ENCODE peak calls at places on chromosomes 12 and 14, in seven cellular contexts. M is mesenchymal stem cell; I is psoas muscle; R is small intestine; W is neural progenitor cell; P is CD8-positive, alpha-beta T cell; Y is right lobe of liver. B is an unnamed sample.

GRCh38 chr14:70714055-70714550 is 72.4 kb downstream of the TTC9 start:
- DNase-seq in M (peak; percentile 72), I (no peak), R (peak; percentile 51), W (peak; percentile 81), P (peak; percentile 29), Y (no peak), B (no peak)

GRCh38 chr12:62260733-62261683 is 804 bp downstream of the USP15 start:
- DNase-seq in M (peak; percentile 65), I (no peak), R (peak; percentile 66), W (peak; percentile 65), P (peak; percentile 35), Y (peak; percentile 56), B (peak; percentile 25)

GRCh38 chr12:63308701-63309100 is 157.7 kb upstream of the AVPR1A start:
- DNase-seq in M (no peak), I (no peak), R (no peak), W (no peak), P (no peak), Y (no peak), B (no peak)

GRCh38 chr12:29565727-29566126 is 68.2 kb upstream of the OVCH1 start:
- DNase-seq in M (no peak), I (no peak), R (no peak), W (no peak), P (no peak), Y (no peak), B (no peak)

GRCh38 chr12:110917467-110917866 is 2.9 kb downstream of the MYL2 start:
- DNase-seq in M (peak; percentile 20), I (no peak), R (no peak), W (no peak), P (no peak), Y (no peak), B (no peak)

GRCh38 chr14:34794217-34794616 is 79.8 kb upstream of the CFL2 start:
- DNase-seq in M (no peak), I (no peak), R (no peak), W (no peak), P (no peak), Y (no peak), B (no peak)

GRCh38 chr12:7787574-7788315 is 1.5 kb upstream of the NANOG start:
- DNase-seq in M (no peak), I (no peak), R (peak; percentile 54), W (peak; percentile 44), P (no peak), Y (no peak), B (no peak)

GRCh38 chr12:108980831-108981618 is 39.8 kb downstream of the SVOP start:
- DNase-seq in M (no peak), I (no peak), R (no peak), W (no peak), P (no peak), Y (no peak), B (no peak)

GRCh38 chr14:51677738-51678137 is 26.0 kb downstream of the FRMD6 start:
- DNase-seq in M (no peak), I (no peak), R (no peak), W (no peak), P (no peak), Y (no peak), B (no peak)

GRCh38 chr12:86551146-86551571 is 295.0 kb upstream of the MGAT4C start:
- DNase-seq in M (no peak), I (peak; percentile 72), R (no peak), W (no peak), P (no peak), Y (no peak), B (peak; percentile 26)

GRCh38 chr12:30613119-30613830 is 82.4 kb downstream of the IPO8 start:
- DNase-seq in M (peak; percentile 85), I (no peak), R (no peak), W (peak; percentile 40), P (no peak), Y (no peak), B (no peak)

GRCh38 chr12:104336115-104336514 is 32.6 kb downstream of the EID3 start:
- DNase-seq in M (no peak), I (no peak), R (no peak), W (no peak), P (no peak), Y (no peak), B (no peak)

GRCh38 chr12:106331594-106331993 is 26.0 kb upstream of the POLR3B start:
- DNase-seq in M (no peak), I (no peak), R (no peak), W (no peak), P (no peak), Y (no peak), B (no peak)

GRCh38 chr12:110079477-110080400 is 31.4 kb upstream of the C12orf76 start:
- DNase-seq in M (peak; percentile 93), I (peak; percentile 62), R (peak; percentile 48), W (no peak), P (peak; percentile 60), Y (no peak), B (no peak)

GRCh38 chr12:6372403-6373003 is 2.9 kb downstream of the SCNN1A start:
- DNase-seq in M (peak; percentile 87), I (peak; percentile 47), R (no peak), W (peak; percentile 35), P (no peak), Y (no peak), B (no peak)

GRCh38 chr12:31832740-31833540 is 104.1 kb upstream of the AMN1 start:
- DNase-seq in M (no peak), I (no peak), R (peak; percentile 18), W (no peak), P (peak; percentile 12), Y (no peak), B (no peak)

GRCh38 chr12:98058838-98059237 is 456.6 kb upstream of the TMPO start:
- DNase-seq in M (no peak), I (no peak), R (no peak), W (peak; percentile 52), P (no peak), Y (no peak), B (no peak)

GRCh38 chr12:95637471-95638155 is 86.3 kb upstream of the USP44 start:
- DNase-seq in M (peak; percentile 81), I (no peak), R (no peak), W (no peak), P (no peak), Y (no peak), B (no peak)

GRCh38 chr14:99035268-99035667 is 236.7 kb downstream of the BCL11B start:
- DNase-seq in M (no peak), I (peak; percentile 68), R (peak; percentile 10), W (no peak), P (no peak), Y (no peak), B (no peak)

GRCh38 chr14:69708586-69709169 is 58.3 kb upstream of the SRSF5 start:
- DNase-seq in M (no peak), I (no peak), R (peak; percentile 42), W (peak; percentile 83), P (no peak), Y (no peak), B (no peak)

GRCh38 chr12:22409071-22409951 is 74.8 kb upstream of the ST8SIA1 start:
- DNase-seq in M (no peak), I (no peak), R (peak; percentile 55), W (no peak), P (peak; percentile 35), Y (no peak), B (no peak)

GRCh38 chr12:52352951-52353350 is 14.3 kb downstream of the KRT85 start:
- DNase-seq in M (no peak), I (no peak), R (no peak), W (no peak), P (no peak), Y (no peak), B (no peak)

GRCh38 chr12:117850048-117850447 is 118.7 kb downstream of the KSR2 start:
- DNase-seq in M (peak; percentile 59), I (no peak), R (peak; percentile 15), W (peak; percentile 78), P (no peak), Y (no peak), B (no peak)

GRCh38 chr14:95235351-95235750 is 78.0 kb upstream of the DICER1 start:
- DNase-seq in M (no peak), I (no peak), R (no peak), W (no peak), P (no peak), Y (no peak), B (no peak)

GRCh38 chr12:7161811-7162210 is 27.7 kb upstream of the PEX5 start:
- DNase-seq in M (no peak), I (no peak), R (no peak), W (no peak), P (no peak), Y (peak; percentile 90), B (no peak)

GRCh38 chr14:90087433-90087832 is 25.6 kb downstream of the KCNK13 start:
- DNase-seq in M (peak; percentile 29), I (no peak), R (peak; percentile 4), W (no peak), P (no peak), Y (peak; percentile 63), B (peak; percentile 63)

GRCh38 chr14:52895000-52895399 is 55.9 kb downstream of the FERMT2 start:
- DNase-seq in M (no peak), I (no peak), R (no peak), W (no peak), P (no peak), Y (no peak), B (no peak)

GRCh38 chr12:101743242-101743641 is 4.0 kb upstream of the SYCP3 start:
- DNase-seq in M (no peak), I (no peak), R (no peak), W (no peak), P (no peak), Y (no peak), B (no peak)
- H3K4me1 ChIP-seq in M (peaks cover 5% of the 10 kb centered on the region), I (no peaks in the 10 kb centered on the region), R (no peaks in the 10 kb centered on the region), W (no peaks in the 10 kb centered on the region), P (peaks cover 6% of the 10 kb centered on the region), Y (no peaks in the 10 kb centered on the region), B (no peaks in the 10 kb centered on the region)

GRCh38 chr12:56565510-56566101 is 44.0 kb downstream of the RBMS2 start:
- DNase-seq in M (peak; percentile 98), I (peak; percentile 77), R (peak; percentile 76), W (peak; percentile 42), P (no peak), Y (peak; percentile 53), B (peak; percentile 29)
- H3K27ac ChIP-seq in M (peak overlapping the region; percentile 37), I (peak overlapping the region; percentile 21), R (peak overlapping the region; percentile 83), W (no peak overlapping the region), P (no peak overlapping the region), Y (peak overlapping the region; percentile 19), B (peak overlapping the region; percentile 66)

DNA sequence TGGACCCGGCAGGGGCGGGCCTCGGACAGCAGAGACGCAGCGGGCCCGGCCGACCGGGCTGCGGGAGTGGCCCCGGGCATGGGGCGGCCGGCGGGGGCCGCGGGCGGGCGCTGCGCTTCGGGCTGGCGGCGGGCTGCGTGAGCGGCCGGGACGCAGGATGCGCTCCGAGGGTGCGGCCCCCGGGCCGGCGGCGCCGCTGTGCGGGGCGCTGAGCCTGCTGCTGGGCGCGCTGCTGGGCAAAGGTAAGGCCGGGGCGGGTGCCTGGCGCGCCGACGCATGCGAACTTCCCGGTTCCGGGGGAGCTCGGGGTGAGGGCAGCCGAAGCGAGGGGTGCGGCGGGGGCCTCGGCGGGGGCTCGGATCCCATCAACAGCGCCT is 264 bp downstream of the TMEM132C start:
- DNase-seq in M (no peak), I (no peak), R (no peak), W (no peak), P (no peak), Y (no peak), B (no peak)
- H3K27me3 ChIP-seq in M (peaks cover 55% of the 10 kb centered on the region), I (peaks cover 38% of the 10 kb centered on the region), R (peaks cover 17% of the 10 kb centered on the region), W (peaks cover 99% of the 10 kb centered on the region), P (peaks cover 4% of the 10 kb centered on the region), Y (no peaks in the 10 kb centered on the region), B (peaks cover 32% of the 10 kb centered on the region)

DNA sequence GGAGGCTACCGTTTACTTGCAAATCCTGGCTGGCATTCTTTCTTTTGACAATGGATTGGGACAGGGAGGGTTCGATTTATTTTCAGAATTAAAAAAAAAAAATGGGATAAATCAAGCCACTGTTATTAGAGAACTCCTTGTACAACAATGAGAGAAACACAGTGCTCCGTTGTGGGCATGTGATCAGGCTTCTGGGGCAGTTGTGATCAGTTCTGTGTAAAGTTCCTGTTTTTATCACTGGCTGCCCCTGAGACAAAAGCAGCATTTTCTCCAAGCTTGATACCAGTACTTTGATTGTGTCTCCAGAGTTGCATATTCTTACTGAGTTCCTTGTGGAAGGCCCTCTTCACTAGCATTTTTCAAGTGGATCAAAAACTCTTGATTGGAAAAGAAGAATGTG is 1.2 kb downstream of the DIP2B start:
- DNase-seq in M (peak; percentile 24), I (no peak), R (peak; percentile 33), W (peak; percentile 16), P (no peak), Y (peak; percentile 54), B (peak; percentile 22)
- H3K4me1 ChIP-seq in M (peaks cover 3% of the 10 kb centered on the region), I (peaks cover 47% of the 10 kb centered on the region), R (peaks cover 5% of the 10 kb centered on the region), W (peaks cover 12% of the 10 kb centered on the region), P (peaks cover 46% of the 10 kb centered on the region), Y (no peaks in the 10 kb centered on the region), B (peaks cover 47% of the 10 kb centered on the region)

B was measured in gastrocnemius medialis.